ENCODE peak calls at places on chromosomes 7 and 10, in six cellular contexts. One of them, this sample, is unnamed.

GRCh38 chr7:149202831-149203231 is 7.5 kb downstream of the ZNF282 start:
- DNase-seq in pancreas: no peak
- DNase-seq in gastrocnemius medialis: no peak
- DNase-seq in lung: peak; percentile 77
- DNase-seq in H9: no peak
- DNase-seq in heart right ventricle: peak; percentile 21
- DNase-seq in this sample: no peak

GRCh38 chr10:21265622-21266021 is 259.9 kb downstream of the SKIDA1 start:
- DNase-seq in pancreas: no peak
- DNase-seq in gastrocnemius medialis: no peak
- DNase-seq in lung: no peak
- DNase-seq in H9: no peak
- DNase-seq in heart right ventricle: no peak
- DNase-seq in this sample: no peak

GRCh38 chr7:129550673-129551360 is 48.5 kb downstream of the SMKR1 start:
- DNase-seq in pancreas: no peak
- DNase-seq in gastrocnemius medialis: no peak
- DNase-seq in lung: no peak
- DNase-seq in H9: no peak
- DNase-seq in heart right ventricle: no peak
- DNase-seq in this sample: no peak

GRCh38 chr10:118272090-118272775 is 69.9 kb downstream of the FAM204A start:
- DNase-seq in pancreas: no peak
- DNase-seq in gastrocnemius medialis: no peak
- DNase-seq in lung: no peak
- DNase-seq in H9: no peak
- DNase-seq in heart right ventricle: no peak
- DNase-seq in this sample: no peak

GRCh38 chr7:34247468-34247867 is 342.1 kb downstream of the BMPER start:
- DNase-seq in pancreas: no peak
- DNase-seq in gastrocnemius medialis: no peak
- DNase-seq in lung: no peak
- DNase-seq in H9: no peak
- DNase-seq in heart right ventricle: no peak
- DNase-seq in this sample: no peak

GRCh38 chr7:45663965-45664623 is 89.9 kb downstream of the ADCY1 start:
- DNase-seq in pancreas: no peak
- DNase-seq in gastrocnemius medialis: no peak
- DNase-seq in lung: peak; percentile 24
- DNase-seq in H9: peak; percentile 9
- DNase-seq in heart right ventricle: peak; percentile 1
- DNase-seq in this sample: no peak

GRCh38 chr7:25359471-25360059 is 131.3 kb upstream of the NPVF start:
- DNase-seq in pancreas: no peak
- DNase-seq in gastrocnemius medialis: no peak
- DNase-seq in lung: no peak
- DNase-seq in H9: no peak
- DNase-seq in heart right ventricle: no peak
- DNase-seq in this sample: no peak

GRCh38 chr10:114624941-114625780 is 32.9 kb downstream of the ABLIM1 start:
- DNase-seq in pancreas: no peak
- DNase-seq in gastrocnemius medialis: no peak
- DNase-seq in lung: no peak
- DNase-seq in H9: no peak
- DNase-seq in heart right ventricle: no peak
- DNase-seq in this sample: no peak

GRCh38 chr7:106807474-106807873 is 57.6 kb upstream of the PIK3CG start:
- DNase-seq in pancreas: no peak
- DNase-seq in gastrocnemius medialis: no peak
- DNase-seq in lung: no peak
- DNase-seq in H9: no peak
- DNase-seq in heart right ventricle: no peak
- DNase-seq in this sample: no peak

GRCh38 chr10:91681361-91682276 is 48.7 kb upstream of the PPP1R3C start:
- DNase-seq in pancreas: no peak
- DNase-seq in gastrocnemius medialis: no peak
- DNase-seq in lung: no peak
- DNase-seq in H9: no peak
- DNase-seq in heart right ventricle: peak; percentile 60
- DNase-seq in this sample: no peak

GRCh38 chr10:100819424-100819823 is 74.0 kb downstream of the PAX2 start:
- DNase-seq in pancreas: no peak
- DNase-seq in gastrocnemius medialis: no peak
- DNase-seq in lung: no peak
- DNase-seq in H9: no peak
- DNase-seq in heart right ventricle: no peak
- DNase-seq in this sample: no peak

GRCh38 chr10:68997216-68997615 is 8.6 kb downstream of the KIFBP start:
- DNase-seq in pancreas: no peak
- DNase-seq in gastrocnemius medialis: no peak
- DNase-seq in lung: no peak
- DNase-seq in H9: no peak
- DNase-seq in heart right ventricle: no peak
- DNase-seq in this sample: no peak

GRCh38 chr10:114751856-114752255 is 69.7 kb upstream of the FHIP2A start:
- DNase-seq in pancreas: no peak
- DNase-seq in gastrocnemius medialis: no peak
- DNase-seq in lung: no peak
- DNase-seq in H9: no peak
- DNase-seq in heart right ventricle: no peak
- DNase-seq in this sample: no peak

GRCh38 chr10:100760726-100761125 is 15.3 kb downstream of the PAX2 start:
- DNase-seq in pancreas: no peak
- DNase-seq in gastrocnemius medialis: no peak
- DNase-seq in lung: no peak
- DNase-seq in H9: no peak
- DNase-seq in heart right ventricle: no peak
- DNase-seq in this sample: no peak

GRCh38 chr10:95116869-95117269 is 47.6 kb upstream of the CYP2C8 start:
- DNase-seq in pancreas: no peak
- DNase-seq in gastrocnemius medialis: no peak
- DNase-seq in lung: no peak
- DNase-seq in H9: no peak
- DNase-seq in heart right ventricle: no peak
- DNase-seq in this sample: no peak

GRCh38 chr10:28217848-28218247 is 85.0 kb downstream of the MPP7 start:
- DNase-seq in pancreas: no peak
- DNase-seq in gastrocnemius medialis: no peak
- DNase-seq in lung: no peak
- DNase-seq in H9: no peak
- DNase-seq in heart right ventricle: no peak
- DNase-seq in this sample: no peak

GRCh38 chr7:111654414-111654813 is 92.1 kb upstream of the IMMP2L start:
- DNase-seq in pancreas: no peak
- DNase-seq in gastrocnemius medialis: no peak
- DNase-seq in lung: no peak
- DNase-seq in H9: no peak
- DNase-seq in heart right ventricle: no peak
- DNase-seq in this sample: no peak

GRCh38 chr7:66206909-66207240 is 1.7 kb downstream of the TPST1 start:
- DNase-seq in pancreas: no peak
- DNase-seq in gastrocnemius medialis: no peak
- DNase-seq in lung: no peak
- DNase-seq in H9: no peak
- DNase-seq in heart right ventricle: no peak
- DNase-seq in this sample: no peak

GRCh38 chr10:50464004-50464409 is 159.7 kb downstream of the SGMS1 start:
- DNase-seq in pancreas: no peak
- DNase-seq in gastrocnemius medialis: peak; percentile 41
- DNase-seq in lung: no peak
- DNase-seq in H9: no peak
- DNase-seq in heart right ventricle: no peak
- DNase-seq in this sample: no peak

GRCh38 chr10:47165168-47165710 is 134.8 kb upstream of the GDF10 start:
- DNase-seq in pancreas: no peak
- DNase-seq in gastrocnemius medialis: no peak
- DNase-seq in lung: no peak
- DNase-seq in H9: no peak
- DNase-seq in heart right ventricle: no peak
- DNase-seq in this sample: no peak

GRCh38 chr10:87927091-87927490 is 63.7 kb downstream of the PTEN start:
- DNase-seq in pancreas: no peak
- DNase-seq in gastrocnemius medialis: no peak
- DNase-seq in lung: no peak
- DNase-seq in H9: no peak
- DNase-seq in heart right ventricle: no peak
- DNase-seq in this sample: no peak

GRCh38 chr7:87445897-87446296 is 29.6 kb downstream of the ABCB4 start:
- DNase-seq in pancreas: no peak
- DNase-seq in gastrocnemius medialis: no peak
- DNase-seq in lung: no peak
- DNase-seq in H9: no peak
- DNase-seq in heart right ventricle: peak; percentile 11
- DNase-seq in this sample: no peak

GRCh38 chr10:124091646-124092269 is 1.6 kb downstream of the CHST15 start:
- DNase-seq in pancreas: peak; percentile 72
- DNase-seq in gastrocnemius medialis: peak; percentile 33
- DNase-seq in lung: peak; percentile 34
- DNase-seq in H9: peak; percentile 64
- DNase-seq in heart right ventricle: peak; percentile 23
- DNase-seq in this sample: no peak

GRCh38 chr10:76717141-76717540 is 920.5 kb downstream of the KCNMA1 start:
- DNase-seq in pancreas: no peak
- DNase-seq in gastrocnemius medialis: no peak
- DNase-seq in lung: no peak
- DNase-seq in H9: no peak
- DNase-seq in heart right ventricle: no peak
- DNase-seq in this sample: no peak

GRCh38 chr10:96038476-96039387 is 4.7 kb upstream of the CCNJ start:
- DNase-seq in pancreas: no peak
- DNase-seq in gastrocnemius medialis: no peak
- DNase-seq in lung: no peak
- DNase-seq in H9: no peak
- DNase-seq in heart right ventricle: no peak
- DNase-seq in this sample: no peak

GRCh38 chr10:89391882-89392756 is at the start of gene IFIT1:
- DNase-seq in pancreas: no peak
- DNase-seq in gastrocnemius medialis: peak; percentile 65
- DNase-seq in lung: peak; percentile 58
- DNase-seq in H9: peak; percentile 37
- DNase-seq in heart right ventricle: peak; percentile 86
- DNase-seq in this sample: no peak

GRCh38 chr10:93268021-93268420 is 194.3 kb downstream of the CYP26A1 start:
- DNase-seq in pancreas: no peak
- DNase-seq in gastrocnemius medialis: no peak
- DNase-seq in lung: no peak
- DNase-seq in H9: no peak
- DNase-seq in heart right ventricle: no peak
- DNase-seq in this sample: no peak
- H3K27ac ChIP-seq in pancreas: no peak overlapping the region
- H3K27ac ChIP-seq in gastrocnemius medialis: no peak overlapping the region
- H3K27ac ChIP-seq in lung: no peak overlapping the region
- H3K27ac ChIP-seq in H9: no peak overlapping the region
- H3K27ac ChIP-seq in heart right ventricle: no peak overlapping the region
- H3K27ac ChIP-seq in this sample: no peak overlapping the region

DNA sequence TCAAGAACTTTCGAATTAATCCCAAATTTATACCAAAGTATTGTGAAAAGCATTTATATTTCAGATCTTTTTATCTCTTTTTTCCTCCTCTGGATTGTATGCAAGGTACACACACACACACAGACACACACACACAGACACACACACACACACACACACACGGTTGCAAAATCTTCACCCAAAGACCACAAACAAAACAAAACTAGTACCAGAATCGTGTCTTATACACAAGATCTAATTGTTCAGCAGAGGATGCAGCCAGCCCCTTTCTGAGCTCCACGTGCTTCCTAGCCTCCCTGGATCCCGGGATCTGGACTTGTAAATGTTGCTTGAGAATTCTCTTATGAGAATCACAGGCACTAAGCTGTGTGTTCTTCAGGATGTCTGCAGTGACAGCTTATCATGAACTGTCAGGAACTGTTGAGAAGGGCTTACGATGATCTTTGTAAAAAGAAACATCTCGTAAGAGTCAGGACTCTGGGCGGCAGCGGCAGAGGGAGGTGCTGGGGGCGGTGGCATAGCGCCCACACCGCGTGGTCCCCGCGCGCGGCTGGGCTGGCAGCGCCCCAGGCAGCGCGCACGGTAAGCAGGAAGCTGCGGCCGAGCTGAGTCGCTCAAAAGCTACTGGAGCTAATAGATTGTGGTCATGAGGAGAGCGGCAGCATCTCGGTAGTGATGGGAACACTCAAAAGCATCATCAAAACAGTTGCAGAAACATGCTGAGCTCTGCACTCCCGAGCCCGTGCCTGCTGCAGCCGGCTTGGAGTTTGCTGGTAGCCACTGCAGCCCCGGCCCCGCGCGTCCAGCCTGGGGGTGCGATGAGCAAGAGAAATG is 277.6 kb downstream of the GATA3 start:
- DNase-seq in pancreas: peak; percentile 40
- DNase-seq in gastrocnemius medialis: peak; percentile 15
- DNase-seq in lung: no peak
- DNase-seq in H9: peak; percentile 46
- DNase-seq in heart right ventricle: peak; percentile 7
- DNase-seq in this sample: peak; percentile 18
- H3K27ac ChIP-seq in pancreas: no peak overlapping the region
- H3K27ac ChIP-seq in gastrocnemius medialis: no peak overlapping the region
- H3K27ac ChIP-seq in lung: no peak overlapping the region
- H3K27ac ChIP-seq in H9: no peak overlapping the region
- H3K27ac ChIP-seq in heart right ventricle: no peak overlapping the region
- H3K27ac ChIP-seq in this sample: no peak overlapping the region

GRCh38 chr7:100865971-100866720 is 1.0 kb upstream of the TRIP6 start:
- DNase-seq in pancreas: peak; percentile 94
- DNase-seq in gastrocnemius medialis: peak; percentile 74
- DNase-seq in lung: peak; percentile 84
- DNase-seq in H9: no peak
- DNase-seq in heart right ventricle: peak; percentile 64
- DNase-seq in this sample: peak; percentile 71
- H3K27ac ChIP-seq in pancreas: peak overlapping the region; percentile 88
- H3K27ac ChIP-seq in gastrocnemius medialis: peak overlapping the region; percentile 83
- H3K27ac ChIP-seq in lung: no peak overlapping the region
- H3K27ac ChIP-seq in H9: no peak overlapping the region
- H3K27ac ChIP-seq in heart right ventricle: peak overlapping the region; percentile 98
- H3K27ac ChIP-seq in this sample: peak overlapping the region; percentile 97

DNA sequence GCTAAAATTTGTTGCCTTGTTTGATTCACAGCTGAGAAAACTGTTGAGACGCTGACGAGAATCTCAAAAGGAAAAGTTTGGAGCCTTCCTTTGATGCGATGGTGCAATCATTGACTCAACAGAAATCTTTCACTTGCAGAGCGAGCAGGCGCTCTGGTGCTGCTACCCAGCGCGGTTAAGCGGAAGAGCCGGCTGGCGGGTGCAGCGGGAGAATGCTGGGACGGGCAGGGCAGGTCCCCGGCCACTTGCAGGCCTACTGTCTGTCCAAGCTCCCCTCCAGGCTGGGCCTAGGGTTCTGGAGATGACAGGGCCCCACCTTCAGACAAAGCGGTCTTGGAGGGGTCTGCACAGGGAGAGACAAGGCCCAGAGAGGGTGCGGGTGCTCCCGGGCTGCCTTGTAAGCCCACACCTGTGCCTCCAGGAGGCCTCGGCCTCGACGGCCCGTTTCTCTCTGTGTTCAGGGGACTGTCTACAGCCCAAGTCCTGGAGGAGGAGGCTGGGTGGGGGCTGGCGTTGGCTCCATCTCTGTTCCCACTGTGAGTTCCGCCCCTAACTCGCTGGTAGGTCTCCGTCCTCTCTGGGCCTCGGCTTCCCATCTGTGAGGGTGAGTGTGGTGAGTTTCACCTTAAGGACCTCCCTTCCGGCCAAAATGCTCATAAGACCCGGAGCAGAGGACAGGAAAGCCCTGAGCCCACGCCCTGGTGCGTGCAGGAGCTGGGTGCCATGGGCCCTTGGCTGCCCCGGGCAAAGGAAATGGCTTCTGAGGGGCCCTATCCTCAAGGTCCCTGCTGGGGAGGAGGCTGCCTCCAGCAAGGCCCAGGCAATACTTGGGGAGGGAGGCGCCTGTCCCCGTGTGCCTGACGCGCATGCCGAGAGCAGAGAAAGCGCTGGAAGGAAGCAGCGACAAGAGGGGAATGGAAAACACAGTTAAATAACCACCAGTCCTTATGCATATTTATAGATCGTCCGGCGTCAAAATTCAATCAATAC is 276.7 kb downstream of the ELFN1 start:
- DNase-seq in pancreas: peak; percentile 53
- DNase-seq in gastrocnemius medialis: no peak
- DNase-seq in lung: no peak
- DNase-seq in H9: no peak
- DNase-seq in heart right ventricle: no peak
- DNase-seq in this sample: no peak
- H3K27ac ChIP-seq in pancreas: no peak overlapping the region
- H3K27ac ChIP-seq in gastrocnemius medialis: no peak overlapping the region
- H3K27ac ChIP-seq in lung: no peak overlapping the region
- H3K27ac ChIP-seq in H9: no peak overlapping the region
- H3K27ac ChIP-seq in heart right ventricle: no peak overlapping the region
- H3K27ac ChIP-seq in this sample: no peak overlapping the region